ENCODE peak calls at places on chromosomes 3 and 15, in eight cellular contexts. N is activated gamma-delta T cell treated with Interleukin-2 at 50 U/mL for 16 hours; O is activated naive CD4-positive, alpha-beta T cell; C is osteocyte; G is astrocyte of the cerebellum; X is H4; Y is CD14-positive monocyte; K is activated CD4-positive, alpha-beta T cell treated with anti-CD3 and anti-CD28 coated beads for 48 hours. A is an unnamed sample.
A peak's percentile ranks its signal among the peaks of the same experiment; 100 is the strongest.

GRCh38 chr3:113557374-113557773 is 25.0 kb downstream of the SIDT1 start:
- DNase-seq in N (no peak), O (no peak), K (no peak), C (no peak), X (peak; percentile 29), G (no peak), Y (no peak), A (no peak)

GRCh38 chr3:5219216-5219615 is 31.7 kb downstream of the EDEM1 start:
- DNase-seq in G (no peak), X (no peak), K (no peak), O (no peak), C (no peak), Y (no peak), N (no peak), A (no peak)

GRCh38 chr3:177624523-177625495 is 427.5 kb upstream of the TBL1XR1 start:
- DNase-seq in N (no peak), G (no peak), O (no peak), Y (no peak), K (peak; percentile 21), X (no peak), C (no peak), A (no peak)

GRCh38 chr15:78850926-78851600 is 21.6 kb upstream of the MORF4L1 start:
- DNase-seq in N (no peak), K (no peak), G (no peak), C (no peak), X (no peak), O (no peak), Y (no peak), A (no peak)

GRCh38 chr3:186411994-186412393 is 50.0 kb upstream of the DGKG start:
- DNase-seq in O (no peak), G (no peak), K (peak; percentile 70), C (no peak), Y (no peak), N (no peak), X (no peak), A (no peak)

GRCh38 chr3:66797916-66798560 is 200.1 kb upstream of the KBTBD8 start:
- DNase-seq in C (peak; percentile 85), K (no peak), G (peak; percentile 18), O (no peak), Y (no peak), X (no peak), N (no peak), A (no peak)

GRCh38 chr3:14147063-14147435 is 22.2 kb downstream of the TMEM43 start:
- DNase-seq in O (no peak), N (no peak), Y (no peak), C (peak; percentile 71), K (no peak), X (no peak), G (no peak), A (peak; percentile 25)

GRCh38 chr15:76200641-76201105 is 110.6 kb downstream of the ETFA start:
- DNase-seq in K (peak; percentile 1), C (no peak), N (no peak), G (no peak), Y (no peak), X (no peak), O (no peak), A (no peak)

GRCh38 chr3:55724851-55725250 is 237.7 kb upstream of the WNT5A start:
- DNase-seq in K (no peak), X (no peak), Y (no peak), C (no peak), O (no peak), G (no peak), N (no peak), A (no peak)

GRCh38 chr15:64837502-64837901 is 4.2 kb upstream of the PLEKHO2 start:
- DNase-seq in Y (no peak), N (peak; percentile 46), C (no peak), X (no peak), K (peak; percentile 24), G (no peak), O (no peak), A (no peak)

A was measured in mesothelial cell of epicardium.